ENCODE peak calls at places on chromosomes 16 and 17, in five cellular contexts. J is left lung, P is esophagus squamous epithelium, G is right lobe of liver, X is foreskin fibroblast. Y is an unnamed sample.

GRCh38 chr17:55699178-55699865 is 23.3 kb downstream of the TMEM100 start:
- DNase-seq in J (no peak), P (no peak), G (peak; percentile 66), X (no peak), Y (no peak)

GRCh38 chr16:55145771-55146603 is 178.0 kb upstream of the IRX6 start:
- DNase-seq in J (no peak), P (no peak), G (no peak), X (no peak), Y (no peak)

GRCh38 chr16:16147316-16147999 is 75.8 kb downstream of the ABCC6 start:
- DNase-seq in J (no peak), P (no peak), G (no peak), X (no peak), Y (no peak)

GRCh38 chr17:43791589-43791988 is 11.4 kb downstream of the CFAP97D1 start:
- DNase-seq in J (no peak), P (no peak), G (no peak), X (peak; percentile 72), Y (no peak)

GRCh38 chr16:89607937-89608740 is 5.3 kb upstream of the DPEP1 start:
- DNase-seq in J (no peak), P (no peak), G (no peak), X (no peak), Y (no peak)

GRCh38 chr17:40355123-40355803 is 9.3 kb downstream of the GJD3 start:
- DNase-seq in J (peak; percentile 70), P (no peak), G (peak; percentile 82), X (peak; percentile 81), Y (no peak)

GRCh38 chr17:27565874-27566672 is 64.9 kb upstream of the LGALS9 start:
- DNase-seq in J (no peak), P (no peak), G (no peak), X (no peak), Y (no peak)

GRCh38 chr17:63930951-63931575 is 1.1 kb downstream of the CD79B start:
- DNase-seq in J (peak; percentile 72), P (no peak), G (peak; percentile 77), X (peak; percentile 40), Y (no peak)

GRCh38 chr17:43406676-43407645 is 8.2 kb downstream of the ARL4D start:
- DNase-seq in J (no peak), P (no peak), G (no peak), X (peak; percentile 80), Y (no peak)

GRCh38 chr16:69903851-69904250 is 47.3 kb upstream of the CLEC18A start:
- DNase-seq in J (no peak), P (no peak), G (no peak), X (peak; percentile 40), Y (no peak)

GRCh38 chr17:82479602-82480001 is 21.1 kb downstream of the NARF start:
- DNase-seq in J (no peak), P (no peak), G (no peak), X (no peak), Y (no peak)

GRCh38 chr16:11689031-11689840 is 21.0 kb downstream of the SNN start:
- DNase-seq in J (no peak), P (no peak), G (no peak), X (no peak), Y (no peak)

GRCh38 chr16:17329412-17329811 is 141.3 kb downstream of the XYLT1 start:
- DNase-seq in J (no peak), P (no peak), G (no peak), X (no peak), Y (no peak)

GRCh38 chr17:40303009-40303657 is 5.8 kb upstream of the RARA start:
- DNase-seq in J (no peak), P (no peak), G (no peak), X (peak; percentile 90), Y (no peak)

GRCh38 chr17:82047914-82048570 is 3.6 kb downstream of the RFNG start:
- DNase-seq in J (no peak), P (no peak), G (no peak), X (no peak), Y (no peak)

GRCh38 chr16:48353565-48354163 is 31.5 kb downstream of the SIAH1 start:
- DNase-seq in J (peak; percentile 54), P (no peak), G (no peak), X (peak; percentile 83), Y (no peak)

GRCh38 chr16:77951788-77952187 is 70.6 kb upstream of the CLEC3A start:
- DNase-seq in J (no peak), P (no peak), G (no peak), X (no peak), Y (no peak)

GRCh38 chr17:69733171-69734014 is 318.9 kb downstream of the MAP2K6 start:
- DNase-seq in J (no peak), P (no peak), G (no peak), X (peak; percentile 89), Y (peak; percentile 56)

GRCh38 chr16:31134091-31134571 is 1.4 kb downstream of the PRSS8 start:
- DNase-seq in J (no peak), P (no peak), G (no peak), X (no peak), Y (no peak)

GRCh38 chr17:66432558-66432957 is 130.1 kb downstream of the PRKCA start:
- DNase-seq in J (no peak), P (no peak), G (no peak), X (no peak), Y (no peak)

GRCh38 chr17:66437466-66438026 is 135.1 kb downstream of the PRKCA start:
- DNase-seq in J (no peak), P (no peak), G (no peak), X (no peak), Y (no peak)

GRCh38 chr17:66432996-66433556 is 130.7 kb downstream of the PRKCA start:
- DNase-seq in J (no peak), P (no peak), G (no peak), X (peak; percentile 45), Y (no peak)

GRCh38 chr17:66436643-66437042 is 134.2 kb downstream of the PRKCA start:
- DNase-seq in J (no peak), P (no peak), G (no peak), X (no peak), Y (no peak)

GRCh38 chr17:66435182-66435581 is 132.8 kb downstream of the PRKCA start:
- DNase-seq in J (no peak), P (no peak), G (no peak), X (no peak), Y (no peak)
- TF ChIP-seq CTCF in J (no peak), P (no peak), G (no peak), X (no peak), Y (no peak)

DNA sequence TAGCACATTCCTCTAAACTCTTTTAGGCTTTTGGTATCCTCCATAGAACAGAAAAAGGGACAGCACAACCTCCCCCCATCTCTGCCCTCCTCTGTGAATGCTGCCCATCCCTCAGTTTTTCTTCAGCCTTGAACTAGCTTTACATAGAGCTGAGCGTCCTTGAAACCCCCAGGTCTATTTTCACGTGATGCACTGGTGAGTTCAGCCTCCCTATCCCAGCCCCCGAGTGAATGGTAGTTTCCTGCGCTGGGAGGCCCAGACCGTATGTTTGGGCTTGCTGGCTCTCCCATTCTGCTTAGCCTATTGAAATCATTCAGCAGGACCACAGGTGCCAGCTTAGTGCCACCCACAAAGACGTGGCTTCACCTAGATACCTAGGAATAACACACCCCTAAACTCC is 22.5 kb downstream of the ZNF385C start:
- DNase-seq in J (no peak), P (no peak), G (no peak), X (no peak), Y (no peak)
- TF ChIP-seq CTCF in J (no peak), P (no peak), G (no peak), X (no peak), Y (no peak)

DNA sequence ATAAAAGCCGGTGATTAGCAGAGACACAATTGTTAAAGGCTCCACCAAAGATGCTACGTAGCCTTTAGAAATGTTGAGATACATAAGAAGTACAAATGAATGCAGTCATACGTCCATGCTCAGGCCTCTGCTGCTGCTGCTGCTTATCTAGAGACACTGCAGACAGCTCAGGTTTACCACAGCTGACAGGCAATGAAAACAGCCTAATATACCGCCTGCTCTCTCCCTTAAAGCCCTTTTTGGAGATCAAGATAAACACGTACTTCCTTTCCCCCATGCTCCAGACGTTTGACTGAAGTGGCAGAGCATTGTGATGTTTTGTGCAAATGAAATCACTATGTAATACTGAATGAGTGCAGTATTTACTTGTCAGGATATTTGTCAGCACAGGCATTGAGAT is 185.3 kb downstream of the AATF start:
- DNase-seq in J (no peak), P (no peak), G (no peak), X (no peak), Y (no peak)
- TF ChIP-seq CTCF in J (no peak), P (no peak), G (no peak), X (no peak), Y (no peak)

GRCh38 chr16:86498155-86498651 is 12.1 kb upstream of the FOXF1 start:
- DNase-seq in J (no peak), P (no peak), G (no peak), X (no peak), Y (no peak)
- TF ChIP-seq CTCF in J (no peak), P (no peak), G (no peak), X (peak; percentile 2), Y (peak; percentile 8)

GRCh38 chr17:33373209-33373608 is 80.1 kb upstream of the ASIC2 start:
- DNase-seq in J (no peak), P (no peak), G (no peak), X (no peak), Y (no peak)

GRCh38 chr17:33381201-33381600 is 88.1 kb upstream of the ASIC2 start:
- DNase-seq in J (no peak), P (no peak), G (no peak), X (no peak), Y (no peak)

GRCh38 chr17:33375783-33376182 is 82.7 kb upstream of the ASIC2 start:
- DNase-seq in J (no peak), P (no peak), G (no peak), X (no peak), Y (no peak)

GRCh38 chr17:33375086-33375485 is 82.0 kb upstream of the ASIC2 start:
- DNase-seq in J (no peak), P (no peak), G (no peak), X (no peak), Y (no peak)

GRCh38 chr17:33377837-33378236 is 84.7 kb upstream of the ASIC2 start:
- DNase-seq in J (no peak), P (no peak), G (no peak), X (no peak), Y (no peak)
- TF ChIP-seq CTCF in J (no peak), P (no peak), G (no peak), X (no peak), Y (no peak)

GRCh38 chr17:61393550-61393903 is 6.1 kb upstream of the TBX2 start:
- DNase-seq in J (no peak), P (no peak), G (no peak), X (peak; percentile 50), Y (no peak)
- TF ChIP-seq CTCF in J (no peak), P (no peak), G (no peak), X (peak; percentile 32), Y (peak; percentile 22)

GRCh38 chr17:68387485-68387884 is 69.8 kb downstream of the WIPI1 start:
- DNase-seq in J (no peak), P (no peak), G (no peak), X (no peak), Y (no peak)

GRCh38 chr17:68389041-68389440 is 68.3 kb downstream of the WIPI1 start:
- DNase-seq in J (no peak), P (no peak), G (no peak), X (no peak), Y (no peak)

GRCh38 chr17:68390888-68391545 is 66.3 kb downstream of the WIPI1 start:
- DNase-seq in J (no peak), P (no peak), G (no peak), X (no peak), Y (no peak)

GRCh38 chr17:68394608-68395331 is 62.5 kb downstream of the WIPI1 start:
- DNase-seq in J (no peak), P (no peak), G (no peak), X (no peak), Y (no peak)

GRCh38 chr17:68391561-68392268 is 65.6 kb downstream of the WIPI1 start:
- DNase-seq in J (no peak), P (no peak), G (no peak), X (no peak), Y (no peak)
- TF ChIP-seq CTCF in J (no peak), P (no peak), G (no peak), X (no peak), Y (no peak)

Y was measured in AG04449.